ENCODE peak calls at places on chromosomes 1 and 21, in eight cellular contexts. R is NCI-H2171; V is epithelial cell of proximal tubule; S is RPMI8226; E is GM12865; B is activated CD4-positive, CD25-positive, alpha-beta regulatory T cell; Y is NCI-H146; X is GM23248. N is an unnamed sample.

GRCh38 chr1:220189750-220190347 is 82.4 kb downstream of the RAB3GAP2 start:
- DNase-seq in R (peak; percentile 9), V (no peak), S (peak; percentile 11), E (peak; percentile 19), B (no peak), Y (peak; percentile 12), X (peak; percentile 61), N (no peak)

GRCh38 chr21:39484711-39485264 is 33.0 kb downstream of the SH3BGR start:
- DNase-seq in R (no peak), V (no peak), S (no peak), E (no peak), B (no peak), Y (no peak), X (peak; percentile 4), N (no peak)

GRCh38 chr1:55310517-55310927 is 95.4 kb upstream of the USP24 start:
- DNase-seq in R (no peak), V (peak; percentile 42), S (no peak), E (no peak), B (no peak), Y (no peak), X (peak; percentile 96), N (no peak)

GRCh38 chr21:14275806-14276205 is 59.8 kb downstream of the RBM11 start:
- DNase-seq in R (no peak), V (no peak), S (no peak), E (no peak), B (no peak), Y (no peak), X (no peak), N (no peak)

GRCh38 chr1:220514256-220514655 is 13.7 kb upstream of the MARK1 start:
- DNase-seq in R (no peak), V (no peak), S (no peak), E (no peak), B (no peak), Y (no peak), X (no peak), N (no peak)

GRCh38 chr1:2896824-2897223 is 95.3 kb upstream of the TTC34 start:
- DNase-seq in R (no peak), V (no peak), S (no peak), E (no peak), B (no peak), Y (no peak), X (no peak), N (no peak)

GRCh38 chr1:236753554-236753953 is 41.5 kb upstream of the MTR start:
- DNase-seq in R (peak; percentile 9), V (no peak), S (peak; percentile 38), E (peak; percentile 31), B (no peak), Y (peak; percentile 73), X (peak; percentile 24), N (no peak)

GRCh38 chr1:201838381-201838780 is 9.4 kb downstream of the IPO9 start:
- DNase-seq in R (no peak), V (no peak), S (no peak), E (no peak), B (no peak), Y (no peak), X (no peak), N (no peak)

GRCh38 chr1:39926343-39926769 is 24.6 kb upstream of the MYCL start:
- DNase-seq in R (no peak), V (peak; percentile 38), S (no peak), E (no peak), B (no peak), Y (no peak), X (peak; percentile 49), N (no peak)

N was measured in naive thymus-derived CD4-positive, alpha-beta T cell.